ENCODE peak calls at places on chromosomes 3 and 15, in seven cellular contexts. A is A549, F is NB4, C is HCT116, V is WTC11, U is endothelial cell of umbilical vein, M is H1. T is an unnamed sample.

GRCh38 chr15:69118089-69118488 is 42.3 kb upstream of the GLCE start:
- DNase-seq in A (no peak), F (no peak), C (no peak), V (no peak), U (no peak), M (no peak), T (no peak)

GRCh38 chr3:108132727-108133373 is 42.0 kb upstream of the CD47 start:
- DNase-seq in A (peak), F (peak), C (peak), V (no peak), U (peak), M (no peak), T (no peak)

GRCh38 chr15:44087578-44088190 is 107.4 kb downstream of the FRMD5 start:
- DNase-seq in A (peak), F (no peak), C (peak), V (no peak), U (peak), M (no peak), T (no peak)

GRCh38 chr3:119293761-119294401 is at the start of gene ARHGAP31:
- DNase-seq in A (peak), F (peak), C (no peak), V (peak), U (peak), M (peak), T (peak)

GRCh38 chr15:98684441-98684840 is 36.1 kb downstream of the IGF1R start:
- DNase-seq in A (no peak), F (peak), C (no peak), V (no peak), U (no peak), M (no peak), T (no peak)

GRCh38 chr3:141246224-141246957 is 14.8 kb downstream of the PXYLP1 start:
- DNase-seq in A (no peak), F (no peak), C (no peak), V (no peak), U (no peak), M (peak), T (peak)

GRCh38 chr3:176623751-176624150 is 573.5 kb downstream of the TBL1XR1 start:
- DNase-seq in A (no peak), F (no peak), C (no peak), V (no peak), U (no peak), M (no peak), T (no peak)

GRCh38 chr15:80835338-80835737 is 56.2 kb downstream of the CEMIP start:
- DNase-seq in A (peak), F (no peak), C (no peak), V (peak), U (no peak), M (peak), T (peak)

GRCh38 chr3:4071481-4072184 is 231.5 kb upstream of the SETMAR start:
- DNase-seq in A (no peak), F (no peak), C (no peak), V (peak), U (no peak), M (peak), T (no peak)

GRCh38 chr3:111762535-111762934 is 96.5 kb upstream of the PHLDB2 start:
- DNase-seq in A (no peak), F (no peak), C (no peak), V (no peak), U (no peak), M (no peak), T (no peak)

GRCh38 chr3:116815831-116816588 is 106.4 kb downstream of the TUSC7 start:
- DNase-seq in A (no peak), F (no peak), C (no peak), V (no peak), U (no peak), M (no peak), T (no peak)

GRCh38 chr3:188007897-188008296 is 146.1 kb upstream of the LPP start:
- DNase-seq in A (no peak), F (peak), C (no peak), V (no peak), U (no peak), M (no peak), T (no peak)

GRCh38 chr15:76904461-76905012 is 603 bp downstream of the SCAPER start:
- DNase-seq in A (peak), F (peak), C (no peak), V (peak), U (peak), M (no peak), T (peak)

GRCh38 chr3:61877359-61877770 is 316.0 kb downstream of the PTPRG start:
- DNase-seq in A (peak), F (no peak), C (peak), V (no peak), U (no peak), M (no peak), T (peak)

GRCh38 chr3:32819581-32820348 is 2.0 kb downstream of the TRIM71 start:
- DNase-seq in A (no peak), F (no peak), C (no peak), V (no peak), U (no peak), M (no peak), T (no peak)

GRCh38 chr3:100033814-100034490 is 80.3 kb downstream of the FILIP1L start:
- DNase-seq in A (no peak), F (no peak), C (no peak), V (no peak), U (no peak), M (no peak), T (peak)

GRCh38 chr3:38257583-38257982 is 8.0 kb upstream of the SLC22A13 start:
- DNase-seq in A (no peak), F (no peak), C (no peak), V (no peak), U (no peak), M (no peak), T (no peak)

GRCh38 chr3:105365536-105366301 is 990 bp upstream of the ALCAM start:
- DNase-seq in A (peak), F (peak), C (no peak), V (peak), U (no peak), M (no peak), T (no peak)

GRCh38 chr15:66876731-66877545 is 174.9 kb downstream of the SMAD6 start:
- DNase-seq in A (no peak), F (no peak), C (no peak), V (no peak), U (no peak), M (peak), T (no peak)

GRCh38 chr3:140360332-140360731 is 317.5 kb upstream of the TRIM42 start:
- DNase-seq in A (no peak), F (no peak), C (no peak), V (no peak), U (no peak), M (no peak), T (no peak)

GRCh38 chr3:131048030-131048429 is 21.4 kb downstream of the NEK11 start:
- DNase-seq in A (no peak), F (no peak), C (no peak), V (no peak), U (no peak), M (no peak), T (no peak)

GRCh38 chr3:108103971-108104797 is 13.4 kb upstream of the CD47 start:
- DNase-seq in A (no peak), F (no peak), C (no peak), V (no peak), U (peak), M (no peak), T (no peak)

GRCh38 chr15:66069751-66070150 is 183.8 kb downstream of the MEGF11 start:
- DNase-seq in A (no peak), F (no peak), C (no peak), V (no peak), U (no peak), M (no peak), T (no peak)

GRCh38 chr3:32238816-32239637 is 547 bp downstream of the CMTM8 start:
- DNase-seq in A (peak), F (peak), C (no peak), V (peak), U (peak), M (no peak), T (no peak)

GRCh38 chr3:99373088-99373875 is 265.1 kb upstream of the COL8A1 start:
- DNase-seq in A (no peak), F (no peak), C (no peak), V (no peak), U (no peak), M (no peak), T (no peak)

GRCh38 chr3:194031867-194032635 is 103.9 kb upstream of the HES1 start:
- DNase-seq in A (no peak), F (no peak), C (no peak), V (no peak), U (no peak), M (no peak), T (no peak)

GRCh38 chr3:4744405-4745239 is 234.6 kb upstream of the BHLHE40 start:
- DNase-seq in A (peak), F (no peak), C (no peak), V (no peak), U (peak), M (no peak), T (peak)

GRCh38 chr3:188315563-188315962 is 161.6 kb downstream of the LPP start:
- DNase-seq in A (no peak), F (no peak), C (no peak), V (no peak), U (no peak), M (no peak), T (no peak)

GRCh38 chr3:62293051-62293780 is 80.1 kb downstream of the FEZF2 start:
- DNase-seq in A (no peak), F (no peak), C (no peak), V (no peak), U (no peak), M (no peak), T (no peak)

GRCh38 chr3:27360113-27361078 is 8.8 kb downstream of the NEK10 start:
- DNase-seq in A (peak), F (no peak), C (no peak), V (no peak), U (peak), M (no peak), T (peak)

GRCh38 chr3:87209115-87209514 is 18.0 kb upstream of the CHMP2B start:
- DNase-seq in A (no peak), F (no peak), C (no peak), V (no peak), U (no peak), M (no peak), T (no peak)

GRCh38 chr15:51401872-51402517 is 60.5 kb downstream of the GLDN start:
- DNase-seq in A (peak), F (peak), C (no peak), V (peak), U (peak), M (peak), T (peak)

GRCh38 chr3:155846119-155846518 is 8.1 kb downstream of the SLC33A1 start:
- DNase-seq in A (no peak), F (no peak), C (no peak), V (no peak), U (no peak), M (no peak), T (no peak)

GRCh38 chr3:19901918-19902317 is 32.1 kb downstream of the EFHB start:
- DNase-seq in A (no peak), F (peak), C (no peak), V (no peak), U (no peak), M (no peak), T (no peak)

GRCh38 chr3:23590874-23591273 is 214.9 kb upstream of the UBE2E1 start:
- DNase-seq in A (no peak), F (no peak), C (no peak), V (no peak), U (no peak), M (no peak), T (no peak)

GRCh38 chr3:141279074-141279945 is 47.7 kb downstream of the PXYLP1 start:
- DNase-seq in A (peak), F (peak), C (no peak), V (no peak), U (no peak), M (no peak), T (peak)

DNA sequence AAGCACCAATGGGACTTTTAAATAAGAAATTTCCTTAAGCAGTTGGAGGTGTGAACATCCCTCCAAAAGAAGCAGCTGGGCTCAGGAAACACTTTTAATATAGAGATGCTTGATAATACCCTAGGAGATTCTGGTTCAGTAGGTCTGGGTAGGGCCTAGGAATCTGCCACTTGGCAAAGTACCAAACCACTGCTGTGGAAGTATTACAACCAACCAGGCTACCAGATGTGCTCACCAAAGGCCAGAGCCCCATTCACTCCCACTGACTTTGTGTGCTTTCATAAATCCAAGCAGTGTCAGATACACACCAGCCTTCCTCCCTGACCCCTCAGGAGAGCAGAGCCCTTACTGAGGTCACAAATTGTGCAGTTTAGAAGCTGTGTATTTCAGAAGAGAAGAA is 162.6 kb downstream of the CCNL1 start:
- DNase-seq in A (no peak), F (no peak), C (no peak), V (no peak), U (no peak), M (no peak), T (no peak)
- TF ChIP-seq MAX in A (no peak), F (no peak), C (no peak), V (no peak), U (no peak), M (no peak), T (no peak)

DNA sequence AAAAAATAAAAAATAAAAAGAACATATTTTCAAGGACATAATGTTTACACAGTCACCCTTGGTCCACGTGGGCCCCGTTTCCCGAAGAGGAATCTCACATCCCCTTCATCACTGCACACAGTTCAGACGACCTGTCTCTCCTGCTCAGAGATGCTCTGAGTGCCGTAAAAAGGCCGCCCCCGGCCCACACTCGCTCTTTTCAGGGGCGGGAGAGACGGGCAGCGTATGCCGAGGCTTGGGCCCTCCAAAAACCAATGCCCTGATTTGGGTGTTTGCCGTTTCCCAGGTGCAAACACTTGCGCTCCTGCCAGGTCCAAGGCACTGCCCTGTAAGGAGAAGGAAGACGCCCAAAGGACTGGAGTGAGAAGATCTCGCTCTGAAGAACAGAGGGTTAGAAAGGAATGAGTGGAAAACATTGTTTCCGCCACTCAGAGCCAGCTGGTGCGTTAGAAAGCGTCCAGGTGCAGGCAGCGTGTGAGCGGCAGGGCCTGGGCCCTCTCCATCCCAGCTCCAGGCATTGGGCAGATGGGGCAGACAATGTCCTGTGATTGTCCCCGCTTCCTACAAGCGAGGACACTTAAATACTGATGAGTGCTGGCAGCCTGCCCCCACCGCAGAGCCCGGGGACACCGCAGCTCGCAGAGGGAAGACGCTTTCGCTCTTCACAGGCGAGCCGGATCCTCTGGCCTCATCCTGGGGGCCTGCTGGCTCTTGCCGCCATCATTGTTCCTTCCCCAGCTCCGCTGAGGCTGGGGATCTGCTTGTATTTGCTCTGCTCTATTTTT is 53.2 kb downstream of the NIPA2 start:
- DNase-seq in A (no peak), F (no peak), C (no peak), V (no peak), U (no peak), M (no peak), T (no peak)
- TF ChIP-seq MAX in A (no peak), F (no peak), C (no peak), V (no peak), U (no peak), M (no peak), T (no peak)

GRCh38 chr3:52432225-52432624 is 12.7 kb downstream of the SEMA3G start:
- DNase-seq in A (no peak), F (no peak), C (no peak), V (no peak), U (no peak), M (no peak), T (no peak)
- TF ChIP-seq MAX in A (no peak), F (no peak), C (no peak), V (no peak), U (no peak), M (no peak), T (no peak)

DNA sequence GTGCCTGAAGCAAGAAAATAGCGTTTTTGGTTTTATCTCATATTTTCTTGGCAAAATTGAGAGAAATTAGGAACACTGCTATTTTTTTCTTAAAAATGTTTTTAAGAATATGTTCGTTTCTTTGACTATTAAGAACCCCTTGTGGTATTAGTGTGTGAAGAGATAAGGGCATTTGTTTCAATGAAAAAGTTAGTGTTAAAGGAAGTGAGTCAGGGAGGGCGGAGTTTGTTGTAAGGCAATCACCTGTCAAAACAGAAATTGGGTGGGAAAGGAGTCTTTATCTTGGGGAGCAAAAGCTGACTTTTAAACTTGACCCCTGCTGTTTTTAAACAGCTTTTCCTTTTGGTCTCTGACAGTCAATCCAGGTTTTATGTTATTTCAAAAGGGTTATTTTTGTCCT is 4.2 kb downstream of the RAP2B start:
- DNase-seq in A (no peak), F (peak), C (no peak), V (no peak), U (peak), M (no peak), T (no peak)
- TF ChIP-seq MAX in A (no peak), F (no peak), C (no peak), V (no peak), U (no peak), M (no peak), T (no peak)

GRCh38 chr15:71093089-71094024 is 21.9 kb upstream of the THSD4 start:
- DNase-seq in A (peak), F (no peak), C (peak), V (no peak), U (no peak), M (peak), T (no peak)

GRCh38 chr15:71091601-71092000 is 23.7 kb upstream of the THSD4 start:
- DNase-seq in A (no peak), F (no peak), C (no peak), V (no peak), U (no peak), M (peak), T (no peak)

GRCh38 chr15:71089801-71090200 is 25.5 kb upstream of the THSD4 start:
- DNase-seq in A (no peak), F (no peak), C (no peak), V (no peak), U (no peak), M (peak), T (no peak)

GRCh38 chr15:71094137-71094536 is 21.1 kb upstream of the THSD4 start:
- DNase-seq in A (no peak), F (no peak), C (no peak), V (no peak), U (no peak), M (no peak), T (no peak)

GRCh38 chr15:71092056-71092600 is 23.1 kb upstream of the THSD4 start:
- DNase-seq in A (no peak), F (no peak), C (no peak), V (no peak), U (no peak), M (peak), T (no peak)
- TF ChIP-seq MAX in A (no peak), F (no peak), C (no peak), V (no peak), U (no peak), M (no peak), T (no peak)

DNA sequence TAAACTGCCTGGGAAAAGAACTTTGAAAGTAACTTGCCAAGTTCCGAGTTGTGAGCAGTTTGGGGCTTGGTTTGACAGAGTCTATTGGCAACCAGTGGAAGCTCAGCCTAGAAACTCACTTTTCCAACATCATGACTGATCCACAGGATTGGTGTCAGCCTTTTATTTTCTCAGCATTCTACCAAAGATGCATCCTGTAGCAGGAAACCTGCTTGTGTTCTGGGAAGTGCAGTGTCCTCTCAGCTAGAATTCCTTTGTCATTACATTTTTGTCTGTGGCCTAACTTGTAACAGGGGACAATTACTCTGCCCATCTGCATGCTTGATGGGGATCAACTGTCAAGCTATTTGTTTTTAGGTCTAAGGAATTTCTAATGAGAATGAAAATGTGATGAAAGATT is 116.7 kb upstream of the LMOD3 start:
- DNase-seq in A (no peak), F (no peak), C (no peak), V (no peak), U (peak), M (no peak), T (no peak)
- TF ChIP-seq MAX in A (no peak), F (no peak), C (no peak), V (no peak), U (no peak), M (no peak), T (no peak)

GRCh38 chr15:64455951-64456350 is 4.4 kb upstream of the ZNF609 start:
- DNase-seq in A (no peak), F (peak), C (no peak), V (no peak), U (peak), M (no peak), T (no peak)
- TF ChIP-seq MAX in A (no peak), F (no peak), C (no peak), V (no peak), U (no peak), M (no peak), T (no peak)